ENCODE peak calls at places on chromosomes 7 and 10, in nine cellular contexts. Q, I, U, T, G, F, Y, Z and W are unnamed samples.
A peak's percentile ranks its signal among the peaks of the same experiment; 100 is the strongest.

GRCh38 chr7:53302511-53303246 is 267.2 kb downstream of the POM121L12 start:
- DNase-seq in Y (no peak), F (no peak), G (no peak), Q (no peak), T (no peak), I (no peak), U (no peak), Z (no peak), W (no peak)

GRCh38 chr10:61897671-61898434 is 3.6 kb upstream of the ARID5B start:
- DNase-seq in U (peak; percentile 55), G (no peak), I (peak; percentile 73), Z (no peak), F (peak; percentile 68), Q (peak; percentile 54), T (peak; percentile 87), Y (peak; percentile 27), W (no peak)

GRCh38 chr7:133649593-133649992 is 396.7 kb downstream of the EXOC4 start:
- DNase-seq in Q (no peak), F (no peak), I (peak; percentile 69), Z (no peak), T (no peak), Y (no peak), U (no peak), G (no peak), W (no peak)

GRCh38 chr10:17655567-17656146 is 11.7 kb downstream of the STAM start:
- DNase-seq in F (peak; percentile 39), U (no peak), Q (no peak), I (peak; percentile 75), Z (no peak), Y (no peak), T (no peak), G (no peak), W (no peak)

GRCh38 chr7:4233621-4234497 is 448.2 kb upstream of the FOXK1 start:
- DNase-seq in I (no peak), U (no peak), G (no peak), Z (no peak), T (no peak), Y (no peak), Q (no peak), F (no peak), W (no peak)

GRCh38 chr7:106218546-106218945 is 66.2 kb downstream of the NAMPT start:
- DNase-seq in Q (no peak), Z (no peak), T (no peak), G (no peak), U (no peak), F (no peak), I (peak; percentile 15), Y (no peak), W (no peak)

GRCh38 chr7:51356849-51357516 is 40.4 kb upstream of the COBL start:
- DNase-seq in I (no peak), Z (no peak), Y (no peak), F (no peak), Q (no peak), G (no peak), U (peak; percentile 74), T (no peak), W (no peak)

GRCh38 chr7:28725045-28725630 is 233.0 kb downstream of the TRIL start:
- DNase-seq in G (no peak), Y (no peak), T (no peak), Z (no peak), I (no peak), F (no peak), Q (no peak), U (no peak), W (no peak)

GRCh38 chr10:114655671-114656070 is 2.4 kb downstream of the ABLIM1 start:
- DNase-seq in U (no peak), F (no peak), G (no peak), I (no peak), T (no peak), Q (no peak), Y (no peak), Z (no peak), W (no peak)

GRCh38 chr7:116843373-116843772 is 19.0 kb upstream of the CAPZA2 start:
- DNase-seq in U (no peak), T (no peak), G (no peak), I (no peak), F (no peak), Q (no peak), Y (no peak), Z (no peak), W (no peak)

GRCh38 chr7:117728858-117729257 is 144.4 kb downstream of the CTTNBP2 start:
- DNase-seq in F (no peak), T (no peak), G (no peak), Z (no peak), Q (no peak), U (no peak), I (no peak), Y (no peak), W (no peak)

GRCh38 chr7:139828446-139828845 is 618 bp upstream of the TBXAS1 start:
- DNase-seq in Y (no peak), Z (no peak), Q (no peak), F (no peak), G (no peak), T (no peak), I (no peak), U (no peak), W (no peak)

GRCh38 chr7:139828880-139829653 is at the start of gene TBXAS1:
- DNase-seq in F (no peak), G (no peak), Y (no peak), I (no peak), Q (peak; percentile 57), Z (no peak), T (peak; percentile 20), U (peak; percentile 48), W (no peak)

GRCh38 chr7:139829654-139830130 is 628 bp downstream of the TBXAS1 start:
- DNase-seq in F (no peak), U (no peak), I (peak; percentile 62), Q (no peak), G (no peak), Z (no peak), T (no peak), Y (no peak), W (no peak)

GRCh38 chr7:139825666-139826290 is 3.3 kb upstream of the TBXAS1 start:
- DNase-seq in T (no peak), Q (no peak), Y (no peak), I (peak; percentile 69), U (no peak), Z (no peak), F (no peak), G (no peak), W (no peak)

DNA sequence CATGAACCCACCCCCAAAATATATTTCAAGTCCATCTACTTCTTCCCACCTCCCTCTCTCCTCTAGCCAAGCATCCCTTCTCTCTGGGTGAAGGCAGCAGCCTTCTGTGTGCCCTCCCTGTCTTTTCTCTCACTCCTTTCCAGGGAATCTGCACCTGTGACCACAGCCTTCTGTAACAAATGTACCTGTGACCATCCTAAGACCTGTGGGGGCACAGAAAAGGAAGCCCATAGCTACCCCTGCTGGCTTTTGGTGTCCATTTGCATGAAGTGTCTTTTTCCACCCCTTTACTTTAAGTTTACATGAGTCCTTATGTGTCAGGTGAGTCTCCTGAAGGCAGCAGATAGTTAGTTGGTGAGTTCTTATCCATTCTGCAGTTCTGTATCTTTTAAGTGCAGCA is 2.0 kb upstream of the TBXAS1 start:
- DNase-seq in I (no peak), F (no peak), Z (no peak), T (no peak), Y (no peak), U (no peak), Q (no peak), G (no peak), W (no peak)
- TF ChIP-seq CTCF in I (no peak), F (no peak), Z (no peak), T (no peak), Y (no peak), U (no peak), Q (no peak), G (no peak), W (peak; percentile 23)

DNA sequence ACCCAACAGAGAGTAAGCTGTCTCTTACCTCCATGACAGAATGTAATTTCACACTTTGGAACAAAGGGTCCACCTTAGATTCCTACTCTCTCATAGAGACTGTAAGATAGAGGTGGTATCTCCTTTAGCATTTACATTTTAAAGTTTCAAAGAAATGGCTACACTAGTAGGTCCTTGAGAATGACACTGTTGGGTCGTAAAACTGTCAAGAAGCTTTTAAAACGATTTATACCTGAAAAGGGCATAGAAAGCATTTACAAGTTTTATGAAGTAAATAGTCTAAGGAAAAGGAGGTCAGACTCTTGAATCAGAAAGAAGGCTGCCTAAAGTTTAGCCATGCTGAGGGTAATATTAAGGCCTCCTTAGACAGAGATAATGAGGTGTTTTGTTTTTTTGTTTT is 1212.4 kb upstream of the PHF14 start:
- DNase-seq in Y (no peak), F (no peak), U (no peak), G (no peak), Z (no peak), T (no peak), I (no peak), Q (no peak), W (no peak)
- H3K27ac ChIP-seq in Y (no peak overlapping the region), F (no peak overlapping the region), U (no peak overlapping the region), G (no peak overlapping the region), Z (no peak overlapping the region), T (no peak overlapping the region), I (no peak overlapping the region), Q (no peak overlapping the region), W (no peak overlapping the region)

DNA sequence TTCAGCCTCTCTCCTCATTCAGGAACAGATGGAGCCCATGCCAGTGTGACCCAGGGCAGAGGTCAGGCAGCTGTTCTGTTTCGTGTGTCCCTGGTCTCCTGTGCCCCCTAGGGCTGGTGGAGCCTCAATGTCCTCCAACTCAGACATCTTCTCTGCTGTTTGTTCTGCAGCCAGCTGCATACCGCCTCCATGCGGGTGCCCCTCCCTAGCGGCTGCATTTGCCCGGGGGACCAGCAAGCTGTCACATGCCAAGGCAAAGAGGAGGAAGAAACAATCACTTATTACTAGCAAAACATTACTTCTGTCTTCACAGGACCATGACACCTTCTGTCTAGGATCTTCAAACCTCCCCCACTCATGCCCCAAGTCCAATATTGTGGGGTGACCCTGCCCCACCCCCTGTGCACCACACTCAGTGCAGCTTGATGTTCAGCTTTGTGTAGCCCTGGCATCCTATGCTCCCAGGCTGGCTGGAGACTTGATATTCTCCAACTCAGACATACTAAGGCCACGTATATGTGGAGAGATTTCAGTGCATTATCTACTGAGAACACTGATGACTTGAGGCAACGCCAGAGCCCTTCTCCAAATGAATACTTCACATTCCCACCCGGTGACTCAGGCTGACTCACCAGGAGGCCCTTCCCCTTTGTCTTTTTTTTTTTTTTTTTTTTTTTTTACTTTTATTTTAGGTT is 188.9 kb downstream of the SKIDA1 start:
- DNase-seq in Y (peak; percentile 63), T (peak; percentile 54), U (no peak), Q (no peak), G (no peak), F (peak; percentile 91), Z (peak; percentile 78), I (peak; percentile 97), W (peak; percentile 44)
- TF ChIP-seq CTCF in Y (no peak), T (no peak), U (no peak), Q (no peak), G (no peak), F (no peak), Z (no peak), I (no peak), W (no peak)

DNA sequence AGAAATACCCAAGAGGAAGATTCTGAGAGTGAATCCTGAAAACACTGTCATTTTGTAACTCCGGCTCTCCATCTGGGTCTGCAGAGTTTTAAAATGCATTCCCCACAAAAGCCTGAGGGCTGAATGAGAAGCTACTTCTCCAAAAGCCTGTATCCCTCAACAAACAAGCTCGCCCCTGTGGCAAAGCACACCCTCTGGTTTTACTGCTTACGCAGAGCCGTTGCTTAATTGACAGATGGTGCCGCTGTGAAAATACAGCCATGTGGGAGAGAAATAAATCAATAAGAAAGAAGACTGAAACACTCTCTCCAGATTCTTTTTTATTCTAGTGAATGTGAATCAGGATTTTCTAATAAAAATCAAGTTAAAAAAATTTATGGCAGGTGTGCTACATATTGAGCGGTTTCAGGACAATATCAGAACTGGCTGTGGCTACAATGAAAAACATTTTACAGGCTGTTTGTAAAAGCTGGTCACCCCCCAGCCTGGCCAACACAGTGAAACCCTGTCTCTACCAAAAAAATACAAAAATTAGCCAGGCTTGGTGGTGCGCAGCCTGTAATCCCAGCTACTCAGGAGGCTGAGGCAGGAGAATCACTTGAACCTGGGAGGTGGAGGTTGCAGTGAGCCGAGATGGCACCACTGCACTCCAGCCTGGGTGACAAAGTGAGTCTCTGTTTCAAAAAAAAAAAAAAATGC is 32.5 kb downstream of the C7orf33 start:
- DNase-seq in F (no peak), U (no peak), Q (no peak), G (no peak), Y (no peak), I (no peak), Z (no peak), T (peak; percentile 44), W (no peak)
- H3K27ac ChIP-seq in F (no peak overlapping the region), U (no peak overlapping the region), Q (no peak overlapping the region), G (no peak overlapping the region), Y (no peak overlapping the region), I (no peak overlapping the region), Z (no peak overlapping the region), T (peak overlapping the region; percentile 6), W (no peak overlapping the region)